ENCODE peak calls at places on chromosomes 5 and 9, in four cellular contexts. J is AG08395; S is activated CD4-positive, alpha-beta T cell treated with anti-CD3 and anti-CD28 coated beads, Interleukin-2, amount 50 U/mL, for 1 hour; T is mucosa of gallbladder. F is an unnamed sample.

GRCh38 chr5:51383494-51384081 is 340 bp downstream of the ISL1 start:
- DNase-seq in J (no peak), S (no peak), T (no peak), F (no peak)

GRCh38 chr5:137563301-137563645 is 64.1 kb upstream of the SPOCK1 start:
- DNase-seq in J (no peak), S (no peak), T (no peak), F (no peak)

GRCh38 chr9:85427749-85428148 is 314.0 kb downstream of the AGTPBP1 start:
- DNase-seq in J (no peak), S (no peak), T (no peak), F (no peak)

GRCh38 chr5:133142782-133143181 is 91.0 kb downstream of the HSPA4 start:
- DNase-seq in J (no peak), S (no peak), T (no peak), F (no peak)

GRCh38 chr9:93231716-93232115 is 47.8 kb downstream of the WNK2 start:
- DNase-seq in J (no peak), S (no peak), T (no peak), F (no peak)

GRCh38 chr5:40988761-40989510 is 79.6 kb downstream of the C7 start:
- DNase-seq in J (no peak), S (no peak), T (no peak), F (no peak)

GRCh38 chr9:4997196-4997595 is 12.1 kb downstream of the JAK2 start:
- DNase-seq in J (no peak), S (no peak), T (no peak), F (no peak)

GRCh38 chr9:33229359-33230120 is 10.4 kb upstream of the SPINK4 start:
- DNase-seq in J (no peak), S (no peak), T (peak; percentile 91), F (peak; percentile 24)

GRCh38 chr5:135921388-135921787 is 25.7 kb upstream of the IL9 start:
- DNase-seq in J (peak; percentile 18), S (no peak), T (no peak), F (no peak)

GRCh38 chr5:150175536-150175935 is 9.0 kb downstream of the CDX1 start:
- DNase-seq in J (peak; percentile 55), S (no peak), T (no peak), F (no peak)

GRCh38 chr5:150487199-150488061 is 20.5 kb upstream of the NDST1 start:
- DNase-seq in J (no peak), S (no peak), T (no peak), F (no peak)

GRCh38 chr5:16489322-16489791 is 23.8 kb upstream of the ZNF622 start:
- DNase-seq in J (peak; percentile 77), S (no peak), T (no peak), F (no peak)

GRCh38 chr5:1749346-1750124 is 50.1 kb downstream of the MRPL36 start:
- DNase-seq in J (no peak), S (no peak), T (no peak), F (peak; percentile 76)

GRCh38 chr5:163565931-163566608 is 60.7 kb downstream of the MAT2B start:
- DNase-seq in J (peak; percentile 25), S (peak; percentile 1), T (peak; percentile 10), F (peak; percentile 81)

GRCh38 chr5:169873642-169874041 is 106.7 kb downstream of the INSYN2B start:
- DNase-seq in J (peak; percentile 47), S (no peak), T (no peak), F (no peak)

GRCh38 chr5:6430418-6431028 is 18.1 kb upstream of the UBE2QL1 start:
- DNase-seq in J (no peak), S (no peak), T (no peak), F (no peak)

GRCh38 chr5:53008751-53009150 is 19.6 kb downstream of the ITGA2 start:
- DNase-seq in J (peak; percentile 37), S (no peak), T (no peak), F (no peak)